ENCODE peak calls at places on chromosomes 1 and 21, in ten cellular contexts. Z is stimulated activated CD4-positive, alpha-beta T cell treated with anti-CD3 and anti-CD28 coated beads, Interleukin-12 subunit alpha, Interleukin-12 subunit beta, amount 100 ng/mL, for 24 hours; E is choroid plexus epithelial cell; W is sigmoid colon; I is GM12892; X is neural progenitor cell; B is tibial nerve; Y is GM03348; L is COR-L47; K is psoas muscle. V is an unnamed sample.

GRCh38 chr1:39395357-39395831 is 96.0 kb upstream of the BMP8A start:
- DNase-seq in Y (peak; percentile 85), B (no peak), E (peak; percentile 89), I (no peak), Z (no peak), L (no peak), W (no peak), X (no peak), K (no peak), V (peak; percentile 7)

GRCh38 chr1:53089478-53090226 is 27.6 kb downstream of the PODN start:
- DNase-seq in Z (no peak), W (no peak), X (no peak), B (no peak), E (peak; percentile 21), I (no peak), K (no peak), Y (no peak), L (no peak), V (no peak)

GRCh38 chr1:83846138-83846537 is 152.8 kb downstream of the TTLL7 start:
- DNase-seq in K (no peak), Z (no peak), L (no peak), B (no peak), Y (no peak), X (peak; percentile 12), E (no peak), I (no peak), W (no peak), V (peak; percentile 77)

GRCh38 chr1:147721711-147722110 is 38.7 kb downstream of the GJA5 start:
- DNase-seq in B (no peak), X (no peak), W (no peak), K (no peak), Z (no peak), I (no peak), L (no peak), E (no peak), Y (no peak), V (no peak)

GRCh38 chr1:245107776-245108114 is 47.0 kb upstream of the KIF26B start:
- DNase-seq in X (no peak), B (no peak), E (no peak), Y (no peak), Z (no peak), I (no peak), W (no peak), L (no peak), K (no peak), V (no peak)

GRCh38 chr21:24868117-24868516 is 739.2 kb downstream of the MRPL39 start:
- DNase-seq in L (no peak), B (no peak), Y (no peak), K (no peak), I (no peak), E (no peak), W (no peak), X (no peak), Z (no peak), V (no peak)

GRCh38 chr1:91821126-91821868 is 64.7 kb downstream of the TGFBR3 start:
- DNase-seq in Z (no peak), L (no peak), X (no peak), K (no peak), I (peak; percentile 18), Y (no peak), W (no peak), B (no peak), E (no peak), V (no peak)

GRCh38 chr1:58454807-58455206 is 91.7 kb downstream of the OMA1 start:
- DNase-seq in X (no peak), L (no peak), B (no peak), E (no peak), W (no peak), I (no peak), Y (no peak), K (no peak), Z (no peak), V (no peak)

GRCh38 chr1:31771891-31772668 is 7.9 kb upstream of the ADGRB2 start:
- DNase-seq in Z (peak; percentile 39), Y (peak; percentile 36), K (no peak), I (no peak), W (no peak), X (peak; percentile 49), L (no peak), B (no peak), E (peak; percentile 35), V (no peak)

GRCh38 chr1:232259333-232259732 is 370.6 kb downstream of the SIPA1L2 start:
- DNase-seq in B (no peak), W (no peak), I (no peak), Y (no peak), K (no peak), X (no peak), L (no peak), Z (no peak), E (no peak), V (no peak)

GRCh38 chr1:112618114-112618720 is 724 bp downstream of the ST7L start:
- DNase-seq in B (no peak), E (peak; percentile 69), K (no peak), W (no peak), Z (no peak), X (peak; percentile 4), Y (peak; percentile 31), I (no peak), L (no peak), V (no peak)

GRCh38 chr1:178529364-178530036 is 16.6 kb downstream of the TEX35 start:
- DNase-seq in B (no peak), K (no peak), Y (no peak), E (no peak), Z (no peak), X (no peak), W (peak; percentile 44), I (no peak), L (no peak), V (no peak)

GRCh38 chr1:166944186-166944967 is 31.0 kb downstream of the ILDR2 start:
- DNase-seq in L (no peak), Y (peak; percentile 24), X (no peak), W (no peak), I (no peak), K (no peak), B (no peak), E (peak; percentile 85), Z (no peak), V (no peak)

GRCh38 chr21:39103689-39104088 is 79.6 kb downstream of the PSMG1 start:
- DNase-seq in X (no peak), I (no peak), Z (no peak), Y (peak; percentile 61), E (no peak), B (no peak), W (peak; percentile 67), K (no peak), L (no peak), V (no peak)

GRCh38 chr1:185144233-185144632 is 12.5 kb downstream of the TRMT1L start:
- DNase-seq in B (no peak), K (no peak), E (peak; percentile 26), I (no peak), W (no peak), Y (peak; percentile 36), L (no peak), X (no peak), Z (no peak), V (peak; percentile 22)

GRCh38 chr1:243713470-243714186 is 136.4 kb downstream of the AKT3 start:
- DNase-seq in Y (peak; percentile 26), X (peak; percentile 67), B (no peak), I (no peak), L (peak; percentile 68), Z (no peak), K (no peak), W (no peak), E (peak; percentile 47), V (peak; percentile 99)

GRCh38 chr1:3906672-3907020 is 6.6 kb upstream of the C1orf174 start:
- DNase-seq in W (peak; percentile 57), X (no peak), B (no peak), Z (no peak), K (no peak), L (no peak), Y (no peak), E (no peak), I (no peak), V (no peak)

GRCh38 chr1:154720328-154721301 is 112.6 kb upstream of the ADAR start:
- DNase-seq in I (no peak), Z (no peak), X (peak; percentile 45), K (no peak), B (no peak), E (no peak), L (no peak), Y (no peak), W (peak; percentile 57), V (no peak)

GRCh38 chr1:29235955-29236742 is at the start of gene PTPRU:
- DNase-seq in Z (peak; percentile 76), K (peak; percentile 81), X (peak; percentile 93), W (peak; percentile 90), B (peak; percentile 59), L (peak; percentile 69), Y (peak; percentile 97), E (peak; percentile 74), I (peak; percentile 91), V (peak; percentile 78)

GRCh38 chr1:214833357-214833756 is 230.4 kb downstream of the CENPF start:
- DNase-seq in Z (no peak), E (peak; percentile 81), L (no peak), Y (peak; percentile 65), B (no peak), K (no peak), W (no peak), X (no peak), I (no peak), V (no peak)

V was measured in NCI-H69.